ENCODE peak calls at places on chromosomes 7 and 10, in six cellular contexts. I is colonic mucosa, O is iris pigment epithelial cell, B is nucleus accumbens, A is non-pigmented ciliary epithelial cell, Q is transverse colon. E is an unnamed sample.

GRCh38 chr7:71601840-71602239 is 469.9 kb downstream of the GALNT17 start:
- DNase-seq in I (no peak), B (no peak), Q (no peak), O (no peak), A (no peak), E (no peak)

GRCh38 chr7:23211542-23211941 is 29.7 kb downstream of the NUP42 start:
- DNase-seq in O (no peak), I (peak), B (no peak), A (no peak), Q (no peak), E (no peak)

GRCh38 chr7:95537483-95537882 is 51.7 kb downstream of the ASB4 start:
- DNase-seq in Q (no peak), B (no peak), A (no peak), I (no peak), O (no peak), E (no peak)

GRCh38 chr10:124106241-124106905 is 13.0 kb upstream of the CHST15 start:
- DNase-seq in I (no peak), Q (peak), B (no peak), A (peak), O (peak), E (peak)

GRCh38 chr10:17075510-17075909 is 54.1 kb downstream of the CUBN start:
- DNase-seq in B (no peak), A (peak), I (no peak), Q (no peak), O (peak), E (no peak)

GRCh38 chr10:21315321-21316220 is 209.9 kb downstream of the SKIDA1 start:
- DNase-seq in A (peak), I (peak), O (peak), B (no peak), Q (no peak), E (peak)

GRCh38 chr7:151351967-151352366 is 10.4 kb downstream of the NUB1 start:
- DNase-seq in A (no peak), O (no peak), I (no peak), Q (no peak), B (no peak), E (no peak)

GRCh38 chr10:69377936-69378335 is 38.8 kb downstream of the TACR2 start:
- DNase-seq in I (no peak), B (no peak), A (no peak), Q (no peak), O (no peak), E (no peak)

GRCh38 chr10:70905071-70906021 is 17.0 kb upstream of the PCBD1 start:
- DNase-seq in O (no peak), Q (peak), B (no peak), A (no peak), I (no peak), E (no peak)

GRCh38 chr7:135803143-135803542 is 54.5 kb upstream of the FAM180A start:
- DNase-seq in Q (no peak), O (peak), A (no peak), I (no peak), B (no peak), E (no peak)

GRCh38 chr10:97915761-97916160 is 66.1 kb downstream of the GOLGA7B start:
- DNase-seq in Q (no peak), B (peak), O (no peak), I (no peak), A (no peak), E (peak)

GRCh38 chr10:89792187-89792586 is 90.8 kb downstream of the KIF20B start:
- DNase-seq in B (no peak), I (no peak), Q (no peak), A (no peak), O (peak), E (no peak)

GRCh38 chr10:12656518-12657142 is 307.3 kb downstream of the CAMK1D start:
- DNase-seq in I (no peak), Q (no peak), A (peak), B (no peak), O (peak), E (peak)

GRCh38 chr10:80187465-80188409 is 17.6 kb downstream of the ANXA11 start:
- DNase-seq in O (no peak), A (no peak), I (peak), B (no peak), Q (peak), E (no peak)

GRCh38 chr7:157250605-157251228 is 86.1 kb upstream of the DNAJB6 start:
- DNase-seq in O (peak), Q (peak), A (no peak), I (peak), B (no peak), E (peak)

GRCh38 chr7:12436896-12437535 is 33.4 kb upstream of the VWDE start:
- DNase-seq in A (peak), Q (no peak), O (peak), I (no peak), B (peak), E (no peak)

GRCh38 chr7:70870349-70870748 is 261.6 kb upstream of the GALNT17 start:
- DNase-seq in A (no peak), Q (no peak), O (no peak), B (no peak), I (no peak), E (no peak)

GRCh38 chr7:78450754-78451153 is 652.2 kb downstream of the PHTF2 start:
- DNase-seq in B (no peak), I (no peak), O (no peak), A (no peak), Q (no peak), E (no peak)

GRCh38 chr10:90856964-90857634 is 740 bp downstream of the HTR7 start:
- DNase-seq in Q (no peak), O (no peak), B (no peak), A (no peak), I (no peak), E (no peak)

GRCh38 chr7:3592438-3593134 is 291.5 kb downstream of the SDK1 start:
- DNase-seq in I (no peak), A (no peak), O (peak), Q (no peak), B (no peak), E (no peak)

GRCh38 chr10:86813101-86813500 is 56.7 kb downstream of the BMPR1A start:
- DNase-seq in Q (no peak), O (peak), A (no peak), B (no peak), I (no peak), E (peak)

GRCh38 chr7:47371733-47372368 is 210.1 kb downstream of the TNS3 start:
- DNase-seq in Q (peak), B (peak), I (peak), A (no peak), O (peak), E (peak)

GRCh38 chr10:105770813-105771212 is 1129.7 kb downstream of the SORCS3 start:
- DNase-seq in O (no peak), B (no peak), A (no peak), I (no peak), Q (no peak), E (no peak)

GRCh38 chr10:74081192-74081803 is 69.3 kb downstream of the AP3M1 start:
- DNase-seq in I (peak), Q (peak), B (no peak), O (peak), A (no peak), E (peak)

GRCh38 chr7:34361663-34362250 is 296.3 kb upstream of the NPSR1 start:
- DNase-seq in Q (no peak), B (no peak), O (no peak), A (no peak), I (no peak), E (no peak)

GRCh38 chr7:102834999-102835398 is 77.8 kb upstream of the LRRC17 start:
- DNase-seq in O (peak), Q (no peak), A (peak), I (no peak), B (no peak), E (no peak)

GRCh38 chr7:114345494-114345893 is 69.1 kb upstream of the FOXP2 start:
- DNase-seq in Q (no peak), A (peak), B (no peak), I (no peak), O (peak), E (no peak)

GRCh38 chr7:2030475-2031456 is 202.0 kb downstream of the MAD1L1 start:
- DNase-seq in O (no peak), I (no peak), A (no peak), B (no peak), Q (no peak), E (no peak)

GRCh38 chr10:131219955-131220489 is 91.5 kb downstream of the TCERG1L start:
- DNase-seq in B (no peak), I (no peak), Q (no peak), O (no peak), A (no peak), E (no peak)

GRCh38 chr10:32963102-32963501 is 5.1 kb upstream of the ITGB1 start:
- DNase-seq in Q (no peak), I (no peak), O (peak), B (no peak), A (peak), E (no peak)

GRCh38 chr7:143322646-143323343 is 6.9 kb downstream of the CLCN1 start:
- DNase-seq in I (no peak), O (no peak), B (no peak), A (no peak), Q (no peak), E (no peak)

GRCh38 chr10:93566435-93567276 is at the start of gene FFAR4:
- DNase-seq in Q (peak), A (no peak), I (peak), B (no peak), O (no peak), E (no peak)

GRCh38 chr7:149707448-149707886 is 65.9 kb downstream of the ZNF467 start:
- DNase-seq in A (no peak), I (no peak), O (no peak), B (no peak), Q (no peak), E (no peak)

GRCh38 chr7:28685660-28686417 is 272.3 kb downstream of the TRIL start:
- DNase-seq in I (peak), O (peak), Q (peak), A (peak), B (peak), E (peak)

GRCh38 chr7:47979145-47979831 is at the start of gene HUS1:
- DNase-seq in A (no peak), O (peak), B (peak), I (peak), Q (peak), E (peak)

GRCh38 chr10:48623607-48624132 is 18.8 kb upstream of the ARHGAP22 start:
- DNase-seq in A (no peak), B (no peak), Q (no peak), O (no peak), I (no peak), E (no peak)

GRCh38 chr7:28517606-28518005 is 105.3 kb downstream of the CREB5 start:
- DNase-seq in O (no peak), A (no peak), B (no peak), Q (no peak), I (no peak), E (peak)

GRCh38 chr7:124698964-124699363 is 66.6 kb downstream of the GPR37 start:
- DNase-seq in B (no peak), Q (no peak), A (no peak), I (no peak), O (no peak), E (no peak)